ENCODE peak calls at places on chromosomes 4 and X, in nine cellular contexts. N is neural crest cell; M is ACHN; F is GM12865; Y is HFF-Myc; R is activated CD4-positive, alpha-beta T cell treated with anti-CD3 and anti-CD28 coated beads for 36 hours; C is T-helper 2 cell; O is endothelial cell; A is WTC11. Q is an unnamed sample.

GRCh38 chrX:99142745-99143144 is 1267.3 kb downstream of the PCDH19 start:
- DNase-seq in Y (no peak), R (no peak), A (no peak), C (no peak), N (no peak), O (no peak), F (no peak), M (no peak), Q (no peak)

GRCh38 chr4:109359040-109359646 is 56.7 kb upstream of the COL25A1 start:
- DNase-seq in A (no peak), O (no peak), Y (no peak), R (peak; percentile 17), F (peak; percentile 51), N (no peak), C (peak; percentile 26), M (no peak), Q (no peak)

GRCh38 chr4:100510551-100510950 is 7.3 kb downstream of the EMCN start:
- DNase-seq in N (no peak), O (no peak), R (no peak), M (no peak), F (no peak), A (no peak), C (no peak), Y (no peak), Q (no peak)

GRCh38 chr4:17761062-17761461 is 20.4 kb downstream of the FAM184B start:
- DNase-seq in C (no peak), F (no peak), A (no peak), M (no peak), R (no peak), Y (no peak), N (no peak), O (no peak), Q (no peak)

GRCh38 chrX:151852294-151852693 is 60.4 kb upstream of the MAGEA4 start:
- DNase-seq in O (no peak), A (peak; percentile 20), N (no peak), C (no peak), F (peak; percentile 0), Y (no peak), M (peak; percentile 1), R (no peak), Q (no peak)

GRCh38 chr4:44415251-44415650 is 33.4 kb downstream of the KCTD8 start:
- DNase-seq in F (no peak), C (no peak), R (no peak), A (no peak), M (no peak), Y (no peak), N (no peak), O (no peak), Q (no peak)

GRCh38 chrX:21728276-21728968 is 29.5 kb downstream of the SMPX start:
- DNase-seq in R (no peak), F (no peak), O (no peak), M (no peak), A (no peak), Y (no peak), C (no peak), N (no peak), Q (no peak)

GRCh38 chr4:36292551-36293188 is 11.3 kb downstream of the DTHD1 start:
- DNase-seq in O (no peak), Y (no peak), R (no peak), F (no peak), C (no peak), N (no peak), M (no peak), A (no peak), Q (no peak)

GRCh38 chr4:113996599-113997177 is 17.2 kb upstream of the ARSJ start:
- DNase-seq in R (no peak), C (no peak), F (no peak), N (no peak), M (no peak), O (no peak), A (no peak), Y (no peak), Q (no peak)

GRCh38 chrX:70452143-70452733 is 7.6 kb downstream of the DLG3 start:
- DNase-seq in Y (no peak), A (peak; percentile 69), R (peak; percentile 74), C (no peak), N (peak; percentile 55), O (peak; percentile 54), M (peak; percentile 29), F (peak; percentile 54), Q (peak; percentile 65)

GRCh38 chr4:151661873-151662272 is 98.9 kb downstream of the GATB start:
- DNase-seq in C (no peak), O (no peak), F (no peak), N (no peak), Y (no peak), A (no peak), M (no peak), R (no peak), Q (no peak)

GRCh38 chr4:83207497-83208105 is 77.0 kb downstream of the COQ2 start:
- DNase-seq in Y (peak; percentile 87), O (no peak), F (no peak), M (peak; percentile 76), R (no peak), C (no peak), N (no peak), A (no peak), Q (no peak)

GRCh38 chrX:29728639-29729038 is 486.7 kb upstream of the MAGEB2 start:
- DNase-seq in C (no peak), A (no peak), N (no peak), M (peak; percentile 0), R (no peak), Y (no peak), O (no peak), F (no peak), Q (no peak)

GRCh38 chrX:78997870-78998558 is 52.8 kb downstream of the P2RY10 start:
- DNase-seq in M (no peak), Y (no peak), R (peak; percentile 32), N (no peak), A (peak; percentile 10), F (peak; percentile 1), O (no peak), C (peak; percentile 19), Q (no peak)

GRCh38 chrX:3295731-3296130 is 50.7 kb downstream of the MXRA5 start:
- DNase-seq in R (peak; percentile 6), F (no peak), C (no peak), Y (no peak), A (peak; percentile 29), N (peak; percentile 16), O (no peak), M (peak; percentile 12), Q (peak; percentile 35)

GRCh38 chr4:84496356-84497219 is 2.5 kb downstream of the NKX6-1 start:
- DNase-seq in O (no peak), A (peak; percentile 58), C (no peak), N (no peak), Y (no peak), M (no peak), F (no peak), R (peak; percentile 38), Q (no peak)

GRCh38 chr4:158670975-158671664 is 567 bp downstream of the C4orf46 start:
- DNase-seq in R (peak; percentile 82), O (peak; percentile 27), A (peak; percentile 36), C (peak; percentile 59), F (peak; percentile 84), M (peak; percentile 65), N (peak; percentile 39), Y (peak; percentile 51), Q (peak; percentile 53)

GRCh38 chrX:136541294-136541693 is 9.3 kb downstream of the VGLL1 start:
- DNase-seq in M (no peak), C (no peak), N (no peak), Y (no peak), F (no peak), O (no peak), R (no peak), A (no peak), Q (peak; percentile 46)

GRCh38 chrX:9341305-9342201 is 123.3 kb upstream of the TBL1X start:
- DNase-seq in C (peak; percentile 54), N (no peak), Y (no peak), O (no peak), R (peak; percentile 80), M (peak; percentile 44), F (peak; percentile 86), A (no peak), Q (no peak)

GRCh38 chr4:3328814-3329663 is 36.2 kb downstream of the RGS12 start:
- DNase-seq in M (no peak), Y (no peak), N (no peak), F (no peak), C (no peak), A (no peak), R (no peak), O (no peak), Q (no peak)

GRCh38 chr4:119103263-119103662 is 32.4 kb upstream of the MYOZ2 start:
- DNase-seq in Y (peak; percentile 96), N (no peak), A (no peak), C (no peak), F (no peak), R (no peak), O (peak; percentile 7), M (peak; percentile 94), Q (no peak)

GRCh38 chr4:174402470-174403176 is 118.9 kb downstream of the CEP44 start:
- DNase-seq in M (no peak), F (no peak), O (no peak), N (no peak), R (no peak), Y (no peak), C (no peak), A (no peak), Q (no peak)

GRCh38 chr4:124530464-124531077 is 182.0 kb downstream of the ANKRD50 start:
- DNase-seq in A (no peak), F (no peak), C (no peak), O (no peak), Y (peak; percentile 32), M (no peak), N (no peak), R (no peak), Q (no peak)

GRCh38 chr4:6851962-6852361 is 57.7 kb upstream of the TBC1D14 start:
- DNase-seq in N (no peak), A (no peak), M (no peak), C (no peak), F (no peak), R (no peak), Y (no peak), O (no peak), Q (no peak)

GRCh38 chr4:7103599-7104365 is 35.9 kb upstream of the GRPEL1 start:
- DNase-seq in N (peak; percentile 20), O (no peak), C (no peak), F (no peak), Y (no peak), M (no peak), R (no peak), A (no peak), Q (no peak)

GRCh38 chrX:86348669-86349068 is 200.4 kb downstream of the DACH2 start:
- DNase-seq in C (no peak), N (no peak), O (peak; percentile 8), Y (no peak), F (no peak), M (peak; percentile 1), R (no peak), A (peak; percentile 47), Q (no peak)

GRCh38 chrX:124328765-124329164 is 3.7 kb upstream of the TEX13D start:
- DNase-seq in N (no peak), F (no peak), M (peak; percentile 2), Y (no peak), R (no peak), C (no peak), O (no peak), A (no peak), Q (no peak)

GRCh38 chrX:112840382-112841113 is at the start of gene AMOT:
- DNase-seq in N (peak; percentile 91), F (peak; percentile 53), A (peak; percentile 85), M (peak; percentile 81), R (peak; percentile 64), O (peak; percentile 73), Y (no peak), C (peak; percentile 58), Q (peak; percentile 89)

GRCh38 chr4:30718021-30718888 is 1.9 kb upstream of the PCDH7 start:
- DNase-seq in R (peak; percentile 19), A (peak; percentile 66), N (peak; percentile 57), C (no peak), F (no peak), O (peak; percentile 64), M (peak; percentile 42), Y (no peak), Q (peak; percentile 33)

Q was measured in HEK293T.